ENCODE peak calls at places on chromosome 16, in five cellular contexts. J is fibroblast of pulmonary artery, I is psoas muscle, X is mesendoderm, L is ACHN. U is an unnamed sample.

GRCh38 chr16:69193860-69194259 is 6.9 kb downstream of the SNTB2 start:
- DNase-seq in J (no peak), I (no peak), L (no peak), X (no peak), U (no peak)

GRCh38 chr16:22192261-22193133 is 13.6 kb upstream of the EEF2K start:
- DNase-seq in I (peak; percentile 86), L (no peak), J (peak; percentile 97), X (no peak), U (no peak)

GRCh38 chr16:72092832-72093447 is 480 bp downstream of the TXNL4B start:
- DNase-seq in I (no peak), J (peak; percentile 83), X (peak; percentile 70), L (peak; percentile 75), U (peak; percentile 63)

GRCh38 chr16:71956500-71956899 is 43.7 kb downstream of the PKD1L3 start:
- DNase-seq in I (no peak), J (peak; percentile 28), X (no peak), L (no peak), U (no peak)

GRCh38 chr16:8956265-8957060 is 7.2 kb downstream of the USP7 start:
- DNase-seq in I (peak; percentile 60), L (no peak), X (no peak), J (no peak), U (no peak)

GRCh38 chr16:87701066-87701425 is 64.7 kb downstream of the KLHDC4 start:
- DNase-seq in J (no peak), I (no peak), L (no peak), X (no peak), U (no peak)

GRCh38 chr16:11675561-11676511 is 7.6 kb downstream of the SNN start:
- DNase-seq in J (no peak), I (peak; percentile 89), X (peak; percentile 66), L (peak; percentile 64), U (no peak)

GRCh38 chr16:48188449-48189102 is 32.8 kb upstream of the ABCC12 start:
- DNase-seq in J (no peak), X (no peak), L (no peak), I (no peak), U (no peak)

GRCh38 chr16:23031508-23032098 is 117.6 kb downstream of the USP31 start:
- DNase-seq in I (no peak), X (peak; percentile 22), L (no peak), J (no peak), U (no peak)

GRCh38 chr16:18937390-18937789 is 11.2 kb upstream of the SMG1 start:
- DNase-seq in J (no peak), L (no peak), X (no peak), I (no peak), U (no peak)

GRCh38 chr16:79369796-79370195 is 230.7 kb downstream of the MAF start:
- DNase-seq in L (peak; percentile 10), J (no peak), I (no peak), X (no peak), U (no peak)

GRCh38 chr16:49663081-49664057 is 192.5 kb downstream of the ZNF423 start:
- DNase-seq in J (no peak), L (no peak), X (no peak), I (peak; percentile 45), U (no peak)

GRCh38 chr16:75402174-75402820 is 31.0 kb downstream of the CFDP1 start:
- DNase-seq in I (no peak), X (peak; percentile 34), J (peak; percentile 62), L (peak; percentile 24), U (no peak)

GRCh38 chr16:85347213-85347591 is 234.9 kb upstream of the CIBAR2 start:
- DNase-seq in I (no peak), L (no peak), X (peak; percentile 54), J (peak; percentile 15), U (no peak)

GRCh38 chr16:81116285-81116684 is 20.1 kb upstream of the GCSH start:
- DNase-seq in J (no peak), I (no peak), L (no peak), X (no peak), U (no peak)

GRCh38 chr16:12238598-12238997 is 262.1 kb downstream of the SNX29 start:
- DNase-seq in X (no peak), L (no peak), J (no peak), I (no peak), U (no peak)

GRCh38 chr16:11562941-11563340 is 23.8 kb downstream of the LITAF start:
- DNase-seq in I (no peak), J (no peak), L (no peak), X (no peak), U (no peak)

GRCh38 chr16:85601730-85602401 is 11.3 kb upstream of the GSE1 start:
- DNase-seq in L (no peak), J (no peak), I (no peak), X (peak; percentile 66), U (no peak)

GRCh38 chr16:58488531-58488930 is 11.4 kb upstream of the NDRG4 start:
- DNase-seq in X (peak; percentile 69), I (no peak), J (no peak), L (no peak), U (no peak)

GRCh38 chr16:89338863-89339262 is 121.4 kb downstream of the ZNF778 start:
- DNase-seq in J (no peak), I (no peak), X (no peak), L (no peak), U (no peak)

GRCh38 chr16:2971985-2972784 is 3.0 kb downstream of the PAQR4 start:
- DNase-seq in L (no peak), X (no peak), J (no peak), I (no peak), U (no peak)

GRCh38 chr16:86083382-86084002 is 184.5 kb downstream of the IRF8 start:
- DNase-seq in X (no peak), J (no peak), I (no peak), L (no peak), U (no peak)

GRCh38 chr16:83475108-83475507 is 332.7 kb upstream of the HSBP1 start:
- DNase-seq in J (no peak), I (no peak), L (peak; percentile 5), X (no peak), U (no peak)

GRCh38 chr16:64088838-64089237 is 1033.0 kb downstream of the CDH11 start:
- DNase-seq in J (no peak), L (no peak), X (no peak), I (no peak), U (no peak)

GRCh38 chr16:21260870-21261791 is 17.0 kb downstream of the CRYM start:
- DNase-seq in J (peak; percentile 57), X (no peak), I (peak; percentile 18), L (peak; percentile 98), U (peak; percentile 20)